ENCODE peak calls at places on chromosomes 2 and 18, in five cellular contexts. One of them, this sample, is unnamed.

GRCh38 chr2:134160793-134161504 is 92.9 kb upstream of the MGAT5 start:
- DNase-seq in astrocyte of the spinal cord: no peak
- DNase-seq in uterus: no peak
- DNase-seq in CD8-positive, alpha-beta memory T cell: no peak
- DNase-seq in neuronal stem cell: no peak
- DNase-seq in this sample: no peak

GRCh38 chr2:222568866-222569265 is 87.0 kb downstream of the FARSB start:
- DNase-seq in astrocyte of the spinal cord: peak
- DNase-seq in neuronal stem cell: no peak
- DNase-seq in CD8-positive, alpha-beta memory T cell: no peak
- DNase-seq in uterus: peak
- DNase-seq in this sample: no peak

GRCh38 chr2:163736433-163737168 is 793 bp upstream of the FIGN start:
- DNase-seq in uterus: peak
- DNase-seq in neuronal stem cell: peak
- DNase-seq in astrocyte of the spinal cord: peak
- DNase-seq in CD8-positive, alpha-beta memory T cell: no peak
- DNase-seq in this sample: peak

GRCh38 chr18:50674307-50674706 is 114.4 kb downstream of the MAPK4 start:
- DNase-seq in astrocyte of the spinal cord: no peak
- DNase-seq in CD8-positive, alpha-beta memory T cell: no peak
- DNase-seq in neuronal stem cell: no peak
- DNase-seq in uterus: no peak
- DNase-seq in this sample: peak

GRCh38 chr18:12251311-12251710 is 2.9 kb upstream of the CIDEA start:
- DNase-seq in neuronal stem cell: no peak
- DNase-seq in CD8-positive, alpha-beta memory T cell: no peak
- DNase-seq in astrocyte of the spinal cord: no peak
- DNase-seq in uterus: no peak
- DNase-seq in this sample: no peak

GRCh38 chr2:26355038-26355995 is 8.7 kb upstream of the ADGRF3 start:
- DNase-seq in uterus: no peak
- DNase-seq in CD8-positive, alpha-beta memory T cell: no peak
- DNase-seq in neuronal stem cell: no peak
- DNase-seq in astrocyte of the spinal cord: peak
- DNase-seq in this sample: no peak

GRCh38 chr2:98759338-98759737 is 28.4 kb upstream of the MGAT4A start:
- DNase-seq in neuronal stem cell: no peak
- DNase-seq in CD8-positive, alpha-beta memory T cell: peak
- DNase-seq in uterus: no peak
- DNase-seq in astrocyte of the spinal cord: no peak
- DNase-seq in this sample: no peak

GRCh38 chr2:152825834-152826233 is 107.4 kb downstream of the ARL6IP6 start:
- DNase-seq in CD8-positive, alpha-beta memory T cell: no peak
- DNase-seq in uterus: no peak
- DNase-seq in neuronal stem cell: no peak
- DNase-seq in astrocyte of the spinal cord: peak
- DNase-seq in this sample: no peak

GRCh38 chr2:110157153-110157793 is 41.7 kb upstream of the MALL start:
- DNase-seq in astrocyte of the spinal cord: peak
- DNase-seq in neuronal stem cell: peak
- DNase-seq in uterus: no peak
- DNase-seq in CD8-positive, alpha-beta memory T cell: no peak
- DNase-seq in this sample: no peak

GRCh38 chr2:58063641-58064040 is 17.0 kb downstream of the VRK2 start:
- DNase-seq in neuronal stem cell: no peak
- DNase-seq in uterus: no peak
- DNase-seq in astrocyte of the spinal cord: peak
- DNase-seq in CD8-positive, alpha-beta memory T cell: no peak
- DNase-seq in this sample: no peak

GRCh38 chr2:144507441-144508161 is 12.3 kb downstream of the ZEB2 start:
- DNase-seq in uterus: no peak
- DNase-seq in astrocyte of the spinal cord: peak
- DNase-seq in CD8-positive, alpha-beta memory T cell: no peak
- DNase-seq in neuronal stem cell: no peak
- DNase-seq in this sample: no peak
- H3K4me3 ChIP-seq in uterus: no peak
- H3K4me3 ChIP-seq in astrocyte of the spinal cord: no peak
- H3K4me3 ChIP-seq in CD8-positive, alpha-beta memory T cell: no peak
- H3K4me3 ChIP-seq in neuronal stem cell: no peak
- H3K4me3 ChIP-seq in this sample: no peak

GRCh38 chr2:105911425-105911824 is 166.7 kb downstream of the NCK2 start:
- DNase-seq in uterus: no peak
- DNase-seq in CD8-positive, alpha-beta memory T cell: no peak
- DNase-seq in neuronal stem cell: no peak
- DNase-seq in astrocyte of the spinal cord: no peak
- DNase-seq in this sample: no peak
- H3K4me3 ChIP-seq in uterus: no peak
- H3K4me3 ChIP-seq in CD8-positive, alpha-beta memory T cell: no peak
- H3K4me3 ChIP-seq in neuronal stem cell: no peak
- H3K4me3 ChIP-seq in astrocyte of the spinal cord: no peak
- H3K4me3 ChIP-seq in this sample: no peak

GRCh38 chr2:174121178-174121577 is 127.2 kb downstream of the OLA1 start:
- DNase-seq in astrocyte of the spinal cord: peak
- DNase-seq in CD8-positive, alpha-beta memory T cell: no peak
- DNase-seq in neuronal stem cell: no peak
- DNase-seq in uterus: no peak
- DNase-seq in this sample: no peak

GRCh38 chr2:174117951-174118930 is 130.1 kb downstream of the OLA1 start:
- DNase-seq in uterus: no peak
- DNase-seq in CD8-positive, alpha-beta memory T cell: no peak
- DNase-seq in neuronal stem cell: no peak
- DNase-seq in astrocyte of the spinal cord: peak
- DNase-seq in this sample: no peak

GRCh38 chr2:174122185-174122584 is 126.1 kb downstream of the OLA1 start:
- DNase-seq in neuronal stem cell: no peak
- DNase-seq in CD8-positive, alpha-beta memory T cell: no peak
- DNase-seq in astrocyte of the spinal cord: no peak
- DNase-seq in uterus: no peak
- DNase-seq in this sample: no peak

GRCh38 chr2:174121612-174122011 is 126.7 kb downstream of the OLA1 start:
- DNase-seq in CD8-positive, alpha-beta memory T cell: no peak
- DNase-seq in uterus: no peak
- DNase-seq in astrocyte of the spinal cord: no peak
- DNase-seq in neuronal stem cell: no peak
- DNase-seq in this sample: no peak

GRCh38 chr2:174120346-174120745 is 128.0 kb downstream of the OLA1 start:
- DNase-seq in neuronal stem cell: no peak
- DNase-seq in uterus: no peak
- DNase-seq in CD8-positive, alpha-beta memory T cell: no peak
- DNase-seq in astrocyte of the spinal cord: peak
- DNase-seq in this sample: no peak
- H3K4me3 ChIP-seq in neuronal stem cell: no peak
- H3K4me3 ChIP-seq in uterus: no peak
- H3K4me3 ChIP-seq in CD8-positive, alpha-beta memory T cell: no peak
- H3K4me3 ChIP-seq in astrocyte of the spinal cord: no peak
- H3K4me3 ChIP-seq in this sample: no peak

DNA sequence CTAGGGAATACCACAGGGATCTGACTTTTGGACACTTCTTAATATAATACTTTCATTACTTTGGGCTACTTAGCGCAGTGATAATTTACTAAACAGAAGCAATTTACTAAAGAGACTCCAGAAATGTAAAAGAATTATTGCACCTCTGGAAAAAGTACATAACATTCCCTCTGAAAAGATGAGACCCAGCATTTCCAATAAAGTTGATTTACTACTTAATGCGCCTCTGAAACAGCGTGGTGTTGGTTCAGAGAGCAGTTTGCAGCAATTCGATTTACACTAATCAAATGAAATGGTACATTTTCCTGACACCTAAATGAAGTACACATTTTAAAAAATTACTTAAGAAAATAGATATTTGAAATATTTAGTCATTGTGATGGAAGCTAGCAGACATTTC is 284.8 kb upstream of the UBE2E3 start:
- DNase-seq in uterus: no peak
- DNase-seq in neuronal stem cell: no peak
- DNase-seq in CD8-positive, alpha-beta memory T cell: no peak
- DNase-seq in astrocyte of the spinal cord: no peak
- DNase-seq in this sample: no peak
- H3K4me3 ChIP-seq in uterus: no peak
- H3K4me3 ChIP-seq in neuronal stem cell: no peak
- H3K4me3 ChIP-seq in CD8-positive, alpha-beta memory T cell: no peak
- H3K4me3 ChIP-seq in astrocyte of the spinal cord: no peak
- H3K4me3 ChIP-seq in this sample: no peak

GRCh38 chr2:211174021-211174420 is 617.6 kb downstream of the CPS1 start:
- DNase-seq in astrocyte of the spinal cord: no peak
- DNase-seq in neuronal stem cell: no peak
- DNase-seq in CD8-positive, alpha-beta memory T cell: no peak
- DNase-seq in uterus: no peak
- DNase-seq in this sample: no peak
- H3K4me3 ChIP-seq in astrocyte of the spinal cord: no peak
- H3K4me3 ChIP-seq in neuronal stem cell: no peak
- H3K4me3 ChIP-seq in CD8-positive, alpha-beta memory T cell: no peak
- H3K4me3 ChIP-seq in uterus: no peak
- H3K4me3 ChIP-seq in this sample: no peak

GRCh38 chr2:178479758-178480226 is 465 bp upstream of the PLEKHA3 start:
- DNase-seq in CD8-positive, alpha-beta memory T cell: no peak
- DNase-seq in neuronal stem cell: no peak
- DNase-seq in astrocyte of the spinal cord: no peak
- DNase-seq in uterus: no peak
- DNase-seq in this sample: no peak
- H3K4me3 ChIP-seq in CD8-positive, alpha-beta memory T cell: peak
- H3K4me3 ChIP-seq in neuronal stem cell: peak
- H3K4me3 ChIP-seq in astrocyte of the spinal cord: peak
- H3K4me3 ChIP-seq in uterus: peak
- H3K4me3 ChIP-seq in this sample: peak